ENCODE peak calls at places on chromosomes 3 and 15, in seven cellular contexts. One of them, this sample, is unnamed.

GRCh38 chr3:122052968-122053367 is 2.2 kb upstream of the CD86 start:
- DNase-seq in NCI-H2107: no peak
- DNase-seq in endothelial cell: no peak
- DNase-seq in A549: no peak
- DNase-seq in brain microvascular endothelial cell: no peak
- DNase-seq in IMR-90: no peak
- DNase-seq in HTR-8/SVneo: no peak
- DNase-seq in this sample: no peak

GRCh38 chr15:49383266-49383665 is 39.8 kb upstream of the FGF7 start:
- DNase-seq in brain microvascular endothelial cell: no peak
- DNase-seq in IMR-90: peak; percentile 75
- DNase-seq in HTR-8/SVneo: no peak
- DNase-seq in endothelial cell: no peak
- DNase-seq in A549: no peak
- DNase-seq in NCI-H2107: no peak
- DNase-seq in this sample: no peak

GRCh38 chr3:101890716-101891115 is 41.4 kb downstream of the NFKBIZ start:
- DNase-seq in endothelial cell: no peak
- DNase-seq in A549: no peak
- DNase-seq in HTR-8/SVneo: no peak
- DNase-seq in IMR-90: peak; percentile 88
- DNase-seq in brain microvascular endothelial cell: peak; percentile 57
- DNase-seq in NCI-H2107: no peak
- DNase-seq in this sample: no peak

GRCh38 chr3:134449277-134449676 is 36.5 kb downstream of the ANAPC13 start:
- DNase-seq in HTR-8/SVneo: no peak
- DNase-seq in IMR-90: peak; percentile 45
- DNase-seq in brain microvascular endothelial cell: peak; percentile 54
- DNase-seq in endothelial cell: peak; percentile 47
- DNase-seq in A549: no peak
- DNase-seq in NCI-H2107: no peak
- DNase-seq in this sample: no peak

GRCh38 chr3:127640031-127640355 is 11.0 kb downstream of the PODXL2 start:
- DNase-seq in endothelial cell: no peak
- DNase-seq in NCI-H2107: no peak
- DNase-seq in IMR-90: no peak
- DNase-seq in A549: no peak
- DNase-seq in HTR-8/SVneo: no peak
- DNase-seq in brain microvascular endothelial cell: no peak
- DNase-seq in this sample: no peak

GRCh38 chr3:53938645-53939044 is 47.0 kb upstream of the SELENOK start:
- DNase-seq in endothelial cell: peak; percentile 57
- DNase-seq in IMR-90: peak; percentile 52
- DNase-seq in brain microvascular endothelial cell: peak; percentile 52
- DNase-seq in HTR-8/SVneo: peak; percentile 43
- DNase-seq in A549: peak; percentile 30
- DNase-seq in NCI-H2107: peak; percentile 21
- DNase-seq in this sample: peak; percentile 7

GRCh38 chr3:176147251-176147650 is 1050.0 kb downstream of the TBL1XR1 start:
- DNase-seq in HTR-8/SVneo: no peak
- DNase-seq in A549: no peak
- DNase-seq in NCI-H2107: peak; percentile 76
- DNase-seq in IMR-90: no peak
- DNase-seq in brain microvascular endothelial cell: no peak
- DNase-seq in endothelial cell: no peak
- DNase-seq in this sample: no peak

GRCh38 chr3:66639794-66640356 is 139.1 kb upstream of the LRIG1 start:
- DNase-seq in NCI-H2107: no peak
- DNase-seq in A549: no peak
- DNase-seq in brain microvascular endothelial cell: no peak
- DNase-seq in endothelial cell: no peak
- DNase-seq in IMR-90: peak; percentile 45
- DNase-seq in HTR-8/SVneo: no peak
- DNase-seq in this sample: no peak

GRCh38 chr3:173553635-173554280 is 156.2 kb downstream of the NLGN1 start:
- DNase-seq in IMR-90: peak; percentile 42
- DNase-seq in NCI-H2107: peak; percentile 26
- DNase-seq in A549: peak; percentile 2
- DNase-seq in brain microvascular endothelial cell: peak; percentile 15
- DNase-seq in endothelial cell: peak; percentile 14
- DNase-seq in HTR-8/SVneo: peak; percentile 3
- DNase-seq in this sample: no peak

GRCh38 chr3:170731281-170731680 is 138.7 kb downstream of the RPL22L1 start:
- DNase-seq in brain microvascular endothelial cell: no peak
- DNase-seq in IMR-90: no peak
- DNase-seq in HTR-8/SVneo: no peak
- DNase-seq in A549: no peak
- DNase-seq in endothelial cell: no peak
- DNase-seq in NCI-H2107: no peak
- DNase-seq in this sample: no peak

GRCh38 chr15:100725121-100726069 is 123.0 kb downstream of the ASB7 start:
- DNase-seq in A549: no peak
- DNase-seq in HTR-8/SVneo: peak; percentile 35
- DNase-seq in brain microvascular endothelial cell: peak; percentile 72
- DNase-seq in endothelial cell: no peak
- DNase-seq in IMR-90: peak; percentile 93
- DNase-seq in NCI-H2107: no peak
- DNase-seq in this sample: no peak

GRCh38 chr3:9340450-9341009 is 22.3 kb upstream of the THUMPD3 start:
- DNase-seq in HTR-8/SVneo: peak; percentile 60
- DNase-seq in endothelial cell: no peak
- DNase-seq in IMR-90: peak; percentile 93
- DNase-seq in NCI-H2107: no peak
- DNase-seq in A549: peak; percentile 30
- DNase-seq in brain microvascular endothelial cell: peak; percentile 70
- DNase-seq in this sample: no peak

GRCh38 chr3:72340056-72340455 is 508.2 kb downstream of the SHQ1 start:
- DNase-seq in NCI-H2107: no peak
- DNase-seq in HTR-8/SVneo: no peak
- DNase-seq in brain microvascular endothelial cell: no peak
- DNase-seq in A549: no peak
- DNase-seq in endothelial cell: no peak
- DNase-seq in IMR-90: no peak
- DNase-seq in this sample: no peak

GRCh38 chr15:22980189-22981136 is at the start of gene CYFIP1:
- DNase-seq in endothelial cell: peak; percentile 86
- DNase-seq in HTR-8/SVneo: peak; percentile 75
- DNase-seq in brain microvascular endothelial cell: peak; percentile 69
- DNase-seq in NCI-H2107: peak; percentile 6
- DNase-seq in A549: peak; percentile 96
- DNase-seq in IMR-90: peak; percentile 83
- DNase-seq in this sample: peak; percentile 28

GRCh38 chr3:157786216-157786615 is 283.0 kb upstream of the VEPH1 start:
- DNase-seq in endothelial cell: no peak
- DNase-seq in A549: no peak
- DNase-seq in HTR-8/SVneo: peak; percentile 10
- DNase-seq in brain microvascular endothelial cell: no peak
- DNase-seq in NCI-H2107: no peak
- DNase-seq in IMR-90: peak; percentile 86
- DNase-seq in this sample: peak; percentile 76

GRCh38 chr15:89649716-89650115 is 5.6 kb downstream of the KIF7 start:
- DNase-seq in brain microvascular endothelial cell: no peak
- DNase-seq in NCI-H2107: no peak
- DNase-seq in HTR-8/SVneo: no peak
- DNase-seq in endothelial cell: no peak
- DNase-seq in IMR-90: no peak
- DNase-seq in A549: no peak
- DNase-seq in this sample: no peak

GRCh38 chr3:188295876-188296275 is 141.9 kb downstream of the LPP start:
- DNase-seq in brain microvascular endothelial cell: no peak
- DNase-seq in endothelial cell: no peak
- DNase-seq in A549: no peak
- DNase-seq in IMR-90: no peak
- DNase-seq in HTR-8/SVneo: no peak
- DNase-seq in NCI-H2107: no peak
- DNase-seq in this sample: no peak

GRCh38 chr3:4417449-4417848 is 49.6 kb downstream of the SUMF1 start:
- DNase-seq in brain microvascular endothelial cell: peak; percentile 74
- DNase-seq in NCI-H2107: no peak
- DNase-seq in A549: no peak
- DNase-seq in IMR-90: peak; percentile 65
- DNase-seq in HTR-8/SVneo: no peak
- DNase-seq in endothelial cell: no peak
- DNase-seq in this sample: no peak

GRCh38 chr15:55197362-55197705 is 593 bp upstream of the RSL24D1 start:
- DNase-seq in NCI-H2107: no peak
- DNase-seq in brain microvascular endothelial cell: no peak
- DNase-seq in IMR-90: no peak
- DNase-seq in HTR-8/SVneo: no peak
- DNase-seq in A549: no peak
- DNase-seq in endothelial cell: no peak
- DNase-seq in this sample: no peak

GRCh38 chr3:16516695-16517481 is 3.4 kb upstream of the RFTN1 start:
- DNase-seq in endothelial cell: peak; percentile 32
- DNase-seq in A549: peak; percentile 38
- DNase-seq in HTR-8/SVneo: peak; percentile 64
- DNase-seq in NCI-H2107: no peak
- DNase-seq in IMR-90: peak; percentile 74
- DNase-seq in brain microvascular endothelial cell: no peak
- DNase-seq in this sample: no peak

GRCh38 chr15:22956980-22957264 is 23.2 kb downstream of the CYFIP1 start:
- DNase-seq in NCI-H2107: no peak
- DNase-seq in endothelial cell: no peak
- DNase-seq in A549: no peak
- DNase-seq in HTR-8/SVneo: no peak
- DNase-seq in IMR-90: no peak
- DNase-seq in brain microvascular endothelial cell: no peak
- DNase-seq in this sample: no peak

GRCh38 chr3:64454179-64454578 is 228.9 kb upstream of the PRICKLE2 start:
- DNase-seq in HTR-8/SVneo: no peak
- DNase-seq in brain microvascular endothelial cell: peak; percentile 74
- DNase-seq in NCI-H2107: no peak
- DNase-seq in A549: no peak
- DNase-seq in endothelial cell: no peak
- DNase-seq in IMR-90: peak; percentile 85
- DNase-seq in this sample: no peak

GRCh38 chr3:167705840-167706239 is 28.9 kb downstream of the PDCD10 start:
- DNase-seq in NCI-H2107: no peak
- DNase-seq in HTR-8/SVneo: no peak
- DNase-seq in endothelial cell: no peak
- DNase-seq in IMR-90: peak; percentile 56
- DNase-seq in brain microvascular endothelial cell: peak; percentile 42
- DNase-seq in A549: no peak
- DNase-seq in this sample: no peak

GRCh38 chr3:79086514-79086913 is 681.3 kb downstream of the ROBO1 start:
- DNase-seq in brain microvascular endothelial cell: peak; percentile 65
- DNase-seq in HTR-8/SVneo: peak; percentile 35
- DNase-seq in NCI-H2107: peak; percentile 53
- DNase-seq in endothelial cell: peak; percentile 67
- DNase-seq in A549: peak; percentile 21
- DNase-seq in IMR-90: peak; percentile 63
- DNase-seq in this sample: peak; percentile 1

GRCh38 chr3:45874677-45875346 is 11.5 kb upstream of the CCR9 start:
- DNase-seq in brain microvascular endothelial cell: no peak
- DNase-seq in HTR-8/SVneo: no peak
- DNase-seq in IMR-90: no peak
- DNase-seq in NCI-H2107: no peak
- DNase-seq in endothelial cell: peak; percentile 20
- DNase-seq in A549: no peak
- DNase-seq in this sample: no peak

GRCh38 chr3:100042577-100042981 is 71.7 kb downstream of the FILIP1L start:
- DNase-seq in NCI-H2107: no peak
- DNase-seq in brain microvascular endothelial cell: no peak
- DNase-seq in endothelial cell: no peak
- DNase-seq in HTR-8/SVneo: no peak
- DNase-seq in IMR-90: peak; percentile 64
- DNase-seq in A549: no peak
- DNase-seq in this sample: no peak

GRCh38 chr3:129911261-129911861 is 17.9 kb upstream of the TMCC1 start:
- DNase-seq in HTR-8/SVneo: no peak
- DNase-seq in IMR-90: no peak
- DNase-seq in brain microvascular endothelial cell: no peak
- DNase-seq in A549: no peak
- DNase-seq in endothelial cell: no peak
- DNase-seq in NCI-H2107: no peak
- DNase-seq in this sample: no peak

GRCh38 chr15:80480909-80481308 is 76.7 kb downstream of the ARNT2 start:
- DNase-seq in IMR-90: peak; percentile 97
- DNase-seq in HTR-8/SVneo: no peak
- DNase-seq in NCI-H2107: no peak
- DNase-seq in A549: no peak
- DNase-seq in endothelial cell: no peak
- DNase-seq in brain microvascular endothelial cell: peak; percentile 96
- DNase-seq in this sample: no peak

GRCh38 chr15:70793694-70794093 is 30.3 kb upstream of the UACA start:
- DNase-seq in IMR-90: no peak
- DNase-seq in brain microvascular endothelial cell: no peak
- DNase-seq in NCI-H2107: no peak
- DNase-seq in A549: no peak
- DNase-seq in endothelial cell: no peak
- DNase-seq in HTR-8/SVneo: no peak
- DNase-seq in this sample: no peak

GRCh38 chr15:78628227-78628626 is 7.4 kb upstream of the CHRNA3 start:
- DNase-seq in IMR-90: no peak
- DNase-seq in A549: no peak
- DNase-seq in brain microvascular endothelial cell: no peak
- DNase-seq in endothelial cell: no peak
- DNase-seq in NCI-H2107: no peak
- DNase-seq in HTR-8/SVneo: no peak
- DNase-seq in this sample: no peak

GRCh38 chr3:66598168-66598567 is 97.3 kb upstream of the LRIG1 start:
- DNase-seq in A549: no peak
- DNase-seq in HTR-8/SVneo: no peak
- DNase-seq in IMR-90: peak; percentile 76
- DNase-seq in brain microvascular endothelial cell: no peak
- DNase-seq in NCI-H2107: no peak
- DNase-seq in endothelial cell: no peak
- DNase-seq in this sample: no peak

GRCh38 chr15:81945014-81945615 is 100.7 kb downstream of the MEX3B start:
- DNase-seq in A549: no peak
- DNase-seq in brain microvascular endothelial cell: no peak
- DNase-seq in HTR-8/SVneo: no peak
- DNase-seq in IMR-90: no peak
- DNase-seq in NCI-H2107: no peak
- DNase-seq in endothelial cell: no peak
- DNase-seq in this sample: no peak

GRCh38 chr3:46276497-46277099 is 34.3 kb downstream of the CCR3 start:
- DNase-seq in HTR-8/SVneo: no peak
- DNase-seq in brain microvascular endothelial cell: peak; percentile 3
- DNase-seq in A549: peak; percentile 5
- DNase-seq in NCI-H2107: no peak
- DNase-seq in endothelial cell: peak; percentile 57
- DNase-seq in IMR-90: no peak
- DNase-seq in this sample: peak; percentile 40

GRCh38 chr15:92603743-92604470 is 51.7 kb downstream of the FAM174B start:
- DNase-seq in brain microvascular endothelial cell: no peak
- DNase-seq in NCI-H2107: no peak
- DNase-seq in A549: no peak
- DNase-seq in IMR-90: no peak
- DNase-seq in endothelial cell: no peak
- DNase-seq in HTR-8/SVneo: no peak
- DNase-seq in this sample: no peak

This sample was measured in keratinocyte.